ENCODE peak calls at places on chromosomes 3 and 15, in five cellular contexts. Y is left lung, R is astrocyte, B is left ventricle myocardium inferior, W is adrenal gland. E is an unnamed sample.

GRCh38 chr3:103126111-103126510 is 691.3 kb downstream of the ZPLD1 start:
- DNase-seq in Y (no peak), R (no peak), B (no peak), W (no peak), E (no peak)

GRCh38 chr15:62428851-62429250 is 263.8 kb upstream of the C2CD4B start:
- DNase-seq in B (no peak), Y (no peak), R (no peak), W (no peak), E (no peak)

GRCh38 chr3:62553811-62554210 is 180.5 kb upstream of the FEZF2 start:
- DNase-seq in R (peak), W (no peak), B (no peak), Y (no peak), E (no peak)

GRCh38 chr3:14318638-14319037 is 83.8 kb upstream of the SLC6A6 start:
- DNase-seq in B (no peak), R (no peak), W (no peak), Y (no peak), E (no peak)

GRCh38 chr15:90838544-90838943 is 29.8 kb upstream of the FURIN start:
- DNase-seq in R (no peak), Y (no peak), B (no peak), W (no peak), E (no peak)

GRCh38 chr3:53819163-53819868 is 26.9 kb downstream of the CHDH start:
- DNase-seq in Y (no peak), B (no peak), W (no peak), R (no peak), E (peak)

GRCh38 chr15:66646799-66647198 is 55.2 kb upstream of the SMAD6 start:
- DNase-seq in Y (no peak), B (no peak), W (no peak), R (no peak), E (no peak)

GRCh38 chr15:82044373-82045178 is 1.2 kb downstream of the MEX3B start:
- DNase-seq in B (peak), W (no peak), R (peak), Y (peak), E (no peak)

GRCh38 chr15:25248583-25249235 is 190.1 kb downstream of the UBE3A start:
- DNase-seq in R (no peak), Y (no peak), W (no peak), B (peak), E (peak)

GRCh38 chr3:177228601-177229190 is 31.4 kb upstream of the TBL1XR1 start:
- DNase-seq in B (no peak), W (no peak), R (no peak), Y (no peak), E (no peak)

GRCh38 chr3:187709155-187709554 is 6.8 kb upstream of the RTP2 start:
- DNase-seq in B (no peak), Y (no peak), R (no peak), W (no peak), E (no peak)

GRCh38 chr3:87766736-87767135 is 292.1 kb downstream of the CGGBP1 start:
- DNase-seq in W (no peak), R (no peak), Y (no peak), B (no peak), E (no peak)

GRCh38 chr15:80932989-80933388 is 56.6 kb downstream of the MESD start:
- DNase-seq in B (peak), Y (no peak), W (no peak), R (peak), E (no peak)

GRCh38 chr3:47228088-47228487 is 54.5 kb downstream of the KIF9 start:
- DNase-seq in W (no peak), R (no peak), Y (no peak), B (no peak), E (no peak)

GRCh38 chr3:17412950-17413530 is 329.4 kb downstream of the TBC1D5 start:
- DNase-seq in R (peak), Y (no peak), B (no peak), W (no peak), E (no peak)

GRCh38 chr15:90829942-90830440 is 38.4 kb upstream of the FURIN start:
- DNase-seq in R (no peak), W (peak), Y (peak), B (no peak), E (peak)

GRCh38 chr3:42721690-42722089 is 19.1 kb upstream of the HHATL start:
- DNase-seq in R (no peak), B (no peak), W (no peak), Y (no peak), E (no peak)

GRCh38 chr3:127902486-127902885 is 12.5 kb upstream of the KBTBD12 start:
- DNase-seq in W (no peak), B (no peak), Y (no peak), R (no peak), E (no peak)

GRCh38 chr15:55257014-55257670 is 32.5 kb downstream of the RAB27A start:
- DNase-seq in Y (no peak), R (no peak), W (no peak), B (no peak), E (no peak)

GRCh38 chr15:76844096-76844495 is 61.0 kb downstream of the SCAPER start:
- DNase-seq in W (no peak), B (no peak), R (peak), Y (no peak), E (no peak)

GRCh38 chr15:22888120-22888859 is 49.8 kb downstream of the NIPA2 start:
- DNase-seq in W (peak), B (no peak), Y (no peak), R (peak), E (peak)

GRCh38 chr3:139377378-139377777 is 12.1 kb downstream of the COPB2 start:
- DNase-seq in Y (no peak), W (no peak), R (no peak), B (no peak), E (no peak)

GRCh38 chr3:111924283-111924682 is 54.5 kb upstream of the ABHD10 start:
- DNase-seq in W (no peak), Y (no peak), B (peak), R (no peak), E (no peak)

GRCh38 chr15:48800811-48801460 is 9.9 kb downstream of the CEP152 start:
- DNase-seq in R (no peak), W (no peak), Y (no peak), B (no peak), E (no peak)

GRCh38 chr3:113219605-113220300 is 8.4 kb downstream of the BOC start:
- DNase-seq in B (no peak), W (no peak), Y (no peak), R (no peak), E (no peak)

GRCh38 chr15:22978691-22979068 is 1.5 kb downstream of the CYFIP1 start:
- DNase-seq in R (no peak), B (no peak), Y (no peak), W (no peak), E (no peak)

GRCh38 chr3:67077656-67078055 is 79.5 kb downstream of the KBTBD8 start:
- DNase-seq in R (peak), B (no peak), W (no peak), Y (no peak), E (no peak)

GRCh38 chr15:67750371-67750770 is 74.9 kb upstream of the SKOR1 start:
- DNase-seq in W (no peak), R (no peak), Y (no peak), B (no peak), E (no peak)

GRCh38 chr3:130963444-130963843 is 63.2 kb downstream of the ASTE1 start:
- DNase-seq in B (no peak), R (no peak), Y (no peak), W (no peak), E (no peak)

GRCh38 chr3:16183601-16184270 is 9.3 kb downstream of the GALNT15 start:
- DNase-seq in B (no peak), W (peak), Y (no peak), R (peak), E (no peak)

DNA sequence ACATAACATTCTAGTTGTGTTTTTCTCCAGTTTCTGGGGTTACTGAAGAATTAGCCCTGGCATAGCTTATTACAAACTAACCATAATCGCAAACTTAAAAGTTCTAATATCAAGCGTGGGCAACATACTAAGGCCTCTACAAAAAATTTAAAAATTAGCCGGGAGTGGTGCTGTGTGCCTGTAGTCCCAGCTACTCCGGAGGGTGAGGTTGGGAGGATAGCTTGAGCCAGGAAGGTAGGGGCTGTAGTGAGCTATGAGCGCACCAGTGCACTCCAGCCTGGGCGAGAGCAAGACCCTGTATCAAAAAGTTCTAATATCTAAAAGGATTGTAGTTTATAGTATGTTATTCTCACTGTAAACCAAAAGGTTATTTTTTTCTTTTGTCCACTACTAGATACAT is 1.1 kb downstream of the OIP5 start:
- DNase-seq in B (no peak), R (no peak), W (no peak), Y (no peak), E (no peak)
- H3K4me3 ChIP-seq in B (peak), R (peak), W (no peak), Y (peak), E (no peak)

DNA sequence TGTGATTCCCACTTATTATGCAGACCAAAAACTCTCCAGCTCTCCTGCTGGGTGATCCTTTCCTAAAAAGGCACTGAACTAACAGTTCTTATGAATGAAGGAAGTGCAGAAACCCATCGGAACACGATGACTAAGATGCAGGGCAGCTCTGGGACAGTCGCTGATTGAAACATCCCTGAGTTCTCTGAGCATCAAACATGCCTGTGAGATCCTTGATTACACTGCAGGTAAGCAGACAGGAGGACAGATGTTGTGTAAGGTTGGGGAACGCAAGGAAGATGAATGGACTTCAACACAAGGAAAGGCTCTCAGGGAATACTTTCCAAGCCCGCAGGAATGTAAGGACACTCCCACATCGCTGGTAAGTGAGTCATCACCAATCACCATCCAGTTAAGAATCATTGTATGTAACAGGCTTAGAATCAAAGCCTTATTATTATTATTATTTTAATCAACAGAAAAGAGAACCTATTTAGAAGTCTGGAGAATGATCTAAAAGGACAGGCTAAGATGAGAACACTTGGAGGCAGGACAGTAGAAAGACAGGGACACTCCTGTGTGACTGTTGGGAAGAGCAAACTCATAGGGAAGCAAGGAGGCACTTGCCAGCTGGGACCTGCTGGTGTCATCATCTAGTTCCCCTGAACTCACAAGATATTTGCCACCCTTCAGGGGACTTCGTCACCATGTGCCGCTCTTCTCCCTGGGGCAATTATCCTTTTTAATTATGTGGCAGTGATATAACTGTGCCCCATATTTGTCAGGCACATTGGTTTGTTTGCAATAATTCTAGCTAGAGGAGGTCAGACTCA is 26.0 kb downstream of the TMEM158 start:
- DNase-seq in R (peak), Y (no peak), W (peak), B (no peak), E (no peak)
- H3K4me3 ChIP-seq in R (peak), Y (no peak), W (no peak), B (no peak), E (no peak)

GRCh38 chr3:36381311-36381956 is 1.1 kb downstream of the STAC start:
- DNase-seq in W (no peak), Y (no peak), R (no peak), B (no peak), E (no peak)
- H3K4me3 ChIP-seq in W (no peak), Y (peak), R (peak), B (peak), E (peak)

DNA sequence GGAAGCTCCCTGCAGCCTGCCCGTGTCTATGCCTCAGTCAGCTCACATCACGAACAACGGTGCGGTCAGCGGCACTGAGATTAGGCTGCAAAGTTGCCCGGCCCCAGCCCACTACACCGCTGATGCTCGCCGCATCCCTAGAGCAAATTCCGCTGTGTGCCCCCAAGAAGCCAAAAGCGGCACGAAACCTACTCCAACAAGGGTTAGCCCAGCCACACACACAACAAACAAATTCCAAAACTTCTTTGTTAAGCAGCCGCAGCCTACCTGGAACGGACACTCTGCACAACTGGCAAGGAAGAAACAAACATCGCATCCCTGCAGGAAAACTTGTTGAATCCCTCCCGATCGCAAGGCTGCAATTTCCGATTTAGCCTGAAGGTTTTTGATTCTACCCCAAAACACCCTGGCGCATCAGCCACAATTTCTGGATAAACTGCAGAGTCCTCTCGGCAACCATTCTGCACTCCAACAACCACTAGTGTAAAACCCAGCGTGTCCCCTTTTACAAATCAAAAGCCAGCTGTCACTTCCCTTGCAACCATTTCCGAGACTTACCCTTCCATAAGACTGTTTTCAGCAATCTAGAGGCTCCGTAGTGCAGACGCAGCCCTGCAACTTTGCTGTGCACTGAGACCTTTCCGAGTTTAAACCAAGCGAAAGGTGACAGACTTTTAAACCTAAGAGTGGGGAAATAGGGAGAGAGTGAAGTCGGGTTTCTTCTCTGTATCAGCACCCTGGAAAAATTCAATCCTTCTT is 425 bp downstream of the ROBO1 start:
- DNase-seq in W (no peak), Y (no peak), R (peak), B (no peak), E (no peak)
- H3K4me3 ChIP-seq in W (no peak), Y (no peak), R (peak), B (peak), E (no peak)

GRCh38 chr3:160226740-160227048 is 1.5 kb downstream of the C3orf80 start:
- DNase-seq in B (no peak), W (no peak), Y (no peak), R (no peak), E (no peak)
- H3K4me3 ChIP-seq in B (peak), W (no peak), Y (peak), R (peak), E (peak)